ENCODE peak calls at places on chromosomes 2 and 18, in four cellular contexts. P is prostate gland, Z is thyroid gland, C is stomach. Q is an unnamed sample.

GRCh38 chr2:22536131-22536530 is 848.8 kb upstream of the KLHL29 start:
- DNase-seq in Z (no peak), P (no peak), C (no peak), Q (no peak)

GRCh38 chr2:221388891-221389290 is 183.2 kb downstream of the EPHA4 start:
- DNase-seq in P (no peak), Z (no peak), C (no peak), Q (no peak)

GRCh38 chr2:46818819-46819218 is 96.8 kb downstream of the MCFD2 start:
- DNase-seq in C (no peak), Z (no peak), P (no peak), Q (no peak)

GRCh38 chr2:201697899-201698298 is 545 bp downstream of the MPP4 start:
- DNase-seq in C (no peak), P (no peak), Z (no peak), Q (no peak)

GRCh38 chr2:171289336-171289735 is 128.6 kb upstream of the TLK1 start:
- DNase-seq in Z (no peak), C (no peak), P (no peak), Q (no peak)

GRCh38 chr2:114068438-114068837 is 178.5 kb downstream of the ACTR3 start:
- DNase-seq in Z (no peak), C (no peak), P (no peak), Q (peak)

GRCh38 chr2:207073791-207074678 is 91.7 kb downstream of the KLF7 start:
- DNase-seq in Z (no peak), C (no peak), P (no peak), Q (no peak)

GRCh38 chr2:52343867-52344266 is 1311.9 kb upstream of the NRXN1 start:
- DNase-seq in C (no peak), Z (no peak), P (no peak), Q (no peak)

GRCh38 chr2:17672583-17673317 is 80.9 kb downstream of the SMC6 start:
- DNase-seq in Z (no peak), C (no peak), P (no peak), Q (no peak)

GRCh38 chr2:191165190-191165643 is 14.4 kb upstream of the STAT4 start:
- DNase-seq in P (peak), C (no peak), Z (no peak), Q (no peak)

GRCh38 chr2:31312898-31313297 is 78.9 kb downstream of the EHD3 start:
- DNase-seq in Z (no peak), P (no peak), C (no peak), Q (no peak)

GRCh38 chr18:58670561-58671121 is 624 bp upstream of the MALT1 start:
- DNase-seq in P (no peak), C (no peak), Z (no peak), Q (no peak)

GRCh38 chr2:46798041-46798440 is 117.6 kb downstream of the MCFD2 start:
- DNase-seq in Z (no peak), C (no peak), P (no peak), Q (no peak)

GRCh38 chr2:9657731-9658130 is 26.9 kb upstream of the YWHAQ start:
- DNase-seq in Z (no peak), C (no peak), P (no peak), Q (no peak)

GRCh38 chr18:44725300-44726096 is 44.8 kb downstream of the SETBP1 start:
- DNase-seq in C (no peak), P (no peak), Z (no peak), Q (no peak)

GRCh38 chr18:78639597-78639950 is 340.0 kb upstream of the SALL3 start:
- DNase-seq in Z (no peak), P (no peak), C (no peak), Q (no peak)

GRCh38 chr18:23885750-23886149 is 128.8 kb upstream of the TTC39C start:
- DNase-seq in C (no peak), Z (no peak), P (no peak), Q (no peak)

GRCh38 chr2:159118115-159118858 is 149.8 kb downstream of the TANC1 start:
- DNase-seq in Z (peak), P (peak), C (peak), Q (peak)

DNA sequence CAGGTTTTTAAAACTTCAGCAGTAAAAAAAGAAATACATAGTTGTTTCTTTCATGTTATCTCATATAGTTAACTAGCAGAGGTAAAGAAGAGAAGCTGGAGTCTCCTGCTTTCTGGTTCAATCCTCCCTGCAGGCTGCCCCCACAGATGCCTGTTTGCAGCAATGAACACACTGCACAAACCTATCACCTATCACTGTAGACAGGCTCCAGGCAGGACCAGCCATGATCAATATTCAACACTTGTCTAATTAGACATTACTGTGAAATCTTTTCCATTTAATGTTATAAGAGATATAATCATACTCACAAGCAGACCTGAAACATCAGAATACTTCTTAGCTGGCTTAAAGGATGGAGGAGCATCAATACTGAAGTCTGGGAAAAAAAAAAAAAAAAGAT is 19.8 kb downstream of the INO80C start:
- DNase-seq in Z (no peak), P (no peak), C (no peak), Q (no peak)
- H3K27ac ChIP-seq in Z (no peak), P (no peak), C (peak), Q (no peak)

GRCh38 chr18:59823611-59824195 is 76.1 kb upstream of the PMAIP1 start:
- DNase-seq in Z (peak), P (peak), C (peak), Q (peak)
- TF ChIP-seq CTCF in Z (peak), P (peak), C (peak), Q (peak)

GRCh38 chr2:101999122-101999789 is 7.5 kb downstream of the IL1R2 start:
- DNase-seq in Z (no peak), P (no peak), C (peak), Q (no peak)
- TF ChIP-seq POLR2A in Z (no peak), P (no peak), C (no peak), Q (no peak)

GRCh38 chr18:7870855-7871254 is 303.7 kb downstream of the PTPRM start:
- DNase-seq in C (no peak), Z (peak), P (no peak), Q (no peak)
- H3K27ac ChIP-seq in C (no peak), Z (peak), P (no peak), Q (no peak)

GRCh38 chr2:153917570-153917969 is 45.8 kb downstream of the GALNT13 start:
- DNase-seq in C (no peak), P (no peak), Z (no peak), Q (no peak)

GRCh38 chr2:153912798-153913396 is 41.2 kb downstream of the GALNT13 start:
- DNase-seq in C (no peak), P (no peak), Z (no peak), Q (no peak)
- TF ChIP-seq CTCF in C (no peak), P (no peak), Z (no peak), Q (no peak)